ENCODE peak calls at places on chromosomes 12 and 14, in nine cellular contexts. One of them, this sample, is unnamed.

GRCh38 chr12:31897791-31898503 is 61.3 kb upstream of the RESF1 start:
- DNase-seq in esophagus muscularis mucosa: no peak
- DNase-seq in K562: peak; percentile 72
- DNase-seq in suprapubic skin: no peak
- DNase-seq in spleen: peak; percentile 75
- DNase-seq in sigmoid colon: no peak
- DNase-seq in breast epithelium: no peak
- DNase-seq in endothelial cell of umbilical vein: peak; percentile 53
- DNase-seq in stomach: peak; percentile 53
- DNase-seq in this sample: no peak

GRCh38 chr14:78835052-78835451 is 664.9 kb downstream of the NRXN3 start:
- DNase-seq in endothelial cell of umbilical vein: no peak
- DNase-seq in K562: no peak
- DNase-seq in sigmoid colon: no peak
- DNase-seq in suprapubic skin: no peak
- DNase-seq in breast epithelium: no peak
- DNase-seq in spleen: no peak
- DNase-seq in stomach: no peak
- DNase-seq in esophagus muscularis mucosa: no peak
- DNase-seq in this sample: no peak

GRCh38 chr12:113929312-113929989 is 36.7 kb downstream of the RBM19 start:
- DNase-seq in sigmoid colon: no peak
- DNase-seq in stomach: no peak
- DNase-seq in breast epithelium: no peak
- DNase-seq in esophagus muscularis mucosa: no peak
- DNase-seq in endothelial cell of umbilical vein: no peak
- DNase-seq in suprapubic skin: no peak
- DNase-seq in spleen: no peak
- DNase-seq in K562: no peak
- DNase-seq in this sample: no peak

GRCh38 chr12:15522574-15523187 is 200.4 kb downstream of the PTPRO start:
- DNase-seq in suprapubic skin: no peak
- DNase-seq in stomach: no peak
- DNase-seq in sigmoid colon: no peak
- DNase-seq in spleen: no peak
- DNase-seq in esophagus muscularis mucosa: no peak
- DNase-seq in breast epithelium: no peak
- DNase-seq in endothelial cell of umbilical vein: peak; percentile 54
- DNase-seq in K562: no peak
- DNase-seq in this sample: no peak

GRCh38 chr14:99441157-99441870 is 39.3 kb downstream of the SETD3 start:
- DNase-seq in breast epithelium: no peak
- DNase-seq in endothelial cell of umbilical vein: no peak
- DNase-seq in suprapubic skin: no peak
- DNase-seq in esophagus muscularis mucosa: no peak
- DNase-seq in spleen: no peak
- DNase-seq in stomach: no peak
- DNase-seq in K562: no peak
- DNase-seq in sigmoid colon: no peak
- DNase-seq in this sample: no peak

GRCh38 chr14:52703225-52703624 is 3.8 kb upstream of the PSMC6 start:
- DNase-seq in esophagus muscularis mucosa: no peak
- DNase-seq in breast epithelium: peak; percentile 77
- DNase-seq in stomach: peak; percentile 70
- DNase-seq in sigmoid colon: no peak
- DNase-seq in spleen: no peak
- DNase-seq in suprapubic skin: no peak
- DNase-seq in K562: no peak
- DNase-seq in endothelial cell of umbilical vein: peak; percentile 38
- DNase-seq in this sample: no peak

GRCh38 chr14:60106341-60106740 is 14.6 kb downstream of the PCNX4 start:
- DNase-seq in esophagus muscularis mucosa: no peak
- DNase-seq in stomach: no peak
- DNase-seq in spleen: no peak
- DNase-seq in endothelial cell of umbilical vein: no peak
- DNase-seq in K562: no peak
- DNase-seq in breast epithelium: no peak
- DNase-seq in sigmoid colon: no peak
- DNase-seq in suprapubic skin: no peak
- DNase-seq in this sample: no peak

GRCh38 chr14:52834440-52834842 is 43.0 kb upstream of the GNPNAT1 start:
- DNase-seq in endothelial cell of umbilical vein: peak; percentile 67
- DNase-seq in breast epithelium: no peak
- DNase-seq in stomach: no peak
- DNase-seq in K562: no peak
- DNase-seq in sigmoid colon: no peak
- DNase-seq in spleen: no peak
- DNase-seq in esophagus muscularis mucosa: no peak
- DNase-seq in suprapubic skin: no peak
- DNase-seq in this sample: no peak

GRCh38 chr12:21941522-21942376 is 523 bp upstream of the ABCC9 start:
- DNase-seq in stomach: no peak
- DNase-seq in sigmoid colon: peak; percentile 87
- DNase-seq in esophagus muscularis mucosa: no peak
- DNase-seq in spleen: peak; percentile 72
- DNase-seq in endothelial cell of umbilical vein: peak; percentile 20
- DNase-seq in suprapubic skin: peak; percentile 79
- DNase-seq in breast epithelium: no peak
- DNase-seq in K562: peak; percentile 6
- DNase-seq in this sample: no peak

GRCh38 chr12:77888611-77889010 is 57.9 kb downstream of the NAV3 start:
- DNase-seq in spleen: no peak
- DNase-seq in endothelial cell of umbilical vein: peak; percentile 97
- DNase-seq in stomach: no peak
- DNase-seq in breast epithelium: no peak
- DNase-seq in suprapubic skin: no peak
- DNase-seq in esophagus muscularis mucosa: no peak
- DNase-seq in sigmoid colon: no peak
- DNase-seq in K562: no peak
- DNase-seq in this sample: no peak

GRCh38 chr12:61546296-61546695 is 713.9 kb upstream of the USP15 start:
- DNase-seq in suprapubic skin: no peak
- DNase-seq in sigmoid colon: no peak
- DNase-seq in spleen: no peak
- DNase-seq in stomach: no peak
- DNase-seq in esophagus muscularis mucosa: no peak
- DNase-seq in K562: no peak
- DNase-seq in endothelial cell of umbilical vein: no peak
- DNase-seq in breast epithelium: no peak
- DNase-seq in this sample: no peak

GRCh38 chr14:21846227-21846885 is 172.7 kb upstream of the OR4E1 start:
- DNase-seq in esophagus muscularis mucosa: no peak
- DNase-seq in breast epithelium: no peak
- DNase-seq in K562: peak; percentile 14
- DNase-seq in sigmoid colon: no peak
- DNase-seq in endothelial cell of umbilical vein: peak; percentile 13
- DNase-seq in stomach: peak; percentile 40
- DNase-seq in suprapubic skin: no peak
- DNase-seq in spleen: peak; percentile 82
- DNase-seq in this sample: no peak

GRCh38 chr12:12423367-12423766 is 66.5 kb downstream of the BORCS5 start:
- DNase-seq in stomach: no peak
- DNase-seq in spleen: no peak
- DNase-seq in sigmoid colon: no peak
- DNase-seq in endothelial cell of umbilical vein: no peak
- DNase-seq in breast epithelium: no peak
- DNase-seq in suprapubic skin: no peak
- DNase-seq in K562: no peak
- DNase-seq in esophagus muscularis mucosa: no peak
- DNase-seq in this sample: no peak

GRCh38 chr12:120488057-120488660 is 7.8 kb upstream of the DYNLL1 start:
- DNase-seq in K562: peak; percentile 56
- DNase-seq in suprapubic skin: no peak
- DNase-seq in sigmoid colon: no peak
- DNase-seq in stomach: no peak
- DNase-seq in endothelial cell of umbilical vein: peak; percentile 55
- DNase-seq in breast epithelium: no peak
- DNase-seq in esophagus muscularis mucosa: no peak
- DNase-seq in spleen: no peak
- DNase-seq in this sample: no peak

GRCh38 chr12:53347905-53348304 is 11.8 kb upstream of the SP7 start:
- DNase-seq in endothelial cell of umbilical vein: no peak
- DNase-seq in spleen: no peak
- DNase-seq in stomach: no peak
- DNase-seq in sigmoid colon: no peak
- DNase-seq in suprapubic skin: no peak
- DNase-seq in esophagus muscularis mucosa: no peak
- DNase-seq in breast epithelium: no peak
- DNase-seq in K562: no peak
- DNase-seq in this sample: no peak

GRCh38 chr12:71216725-71217579 is 59.2 kb upstream of the TSPAN8 start:
- DNase-seq in spleen: no peak
- DNase-seq in endothelial cell of umbilical vein: peak; percentile 34
- DNase-seq in suprapubic skin: no peak
- DNase-seq in stomach: peak; percentile 38
- DNase-seq in esophagus muscularis mucosa: no peak
- DNase-seq in K562: peak; percentile 67
- DNase-seq in sigmoid colon: no peak
- DNase-seq in breast epithelium: no peak
- DNase-seq in this sample: no peak

GRCh38 chr14:95741051-95741490 is 27.1 kb upstream of the TCL1A start:
- DNase-seq in breast epithelium: peak; percentile 34
- DNase-seq in endothelial cell of umbilical vein: no peak
- DNase-seq in K562: no peak
- DNase-seq in spleen: no peak
- DNase-seq in suprapubic skin: no peak
- DNase-seq in sigmoid colon: no peak
- DNase-seq in stomach: no peak
- DNase-seq in esophagus muscularis mucosa: peak; percentile 81
- DNase-seq in this sample: no peak
- TF ChIP-seq POLR2AphosphoS5 in breast epithelium: no peak
- TF ChIP-seq POLR2AphosphoS5 in endothelial cell of umbilical vein: no peak
- TF ChIP-seq POLR2AphosphoS5 in K562: no peak
- TF ChIP-seq POLR2AphosphoS5 in spleen: no peak
- TF ChIP-seq POLR2AphosphoS5 in suprapubic skin: no peak
- TF ChIP-seq POLR2AphosphoS5 in sigmoid colon: no peak
- TF ChIP-seq POLR2AphosphoS5 in stomach: no peak
- TF ChIP-seq POLR2AphosphoS5 in esophagus muscularis mucosa: no peak
- TF ChIP-seq POLR2AphosphoS5 in this sample: no peak

GRCh38 chr12:48389409-48389808 is 38.7 kb upstream of the ZNF641 start:
- DNase-seq in esophagus muscularis mucosa: no peak
- DNase-seq in spleen: no peak
- DNase-seq in sigmoid colon: no peak
- DNase-seq in suprapubic skin: no peak
- DNase-seq in endothelial cell of umbilical vein: no peak
- DNase-seq in K562: no peak
- DNase-seq in breast epithelium: no peak
- DNase-seq in stomach: no peak
- DNase-seq in this sample: no peak
- TF ChIP-seq POLR2A in esophagus muscularis mucosa: no peak
- TF ChIP-seq POLR2A in spleen: no peak
- TF ChIP-seq POLR2A in sigmoid colon: no peak
- TF ChIP-seq POLR2A in suprapubic skin: no peak
- TF ChIP-seq POLR2A in endothelial cell of umbilical vein: no peak
- TF ChIP-seq POLR2A in K562: no peak
- TF ChIP-seq POLR2A in breast epithelium: no peak
- TF ChIP-seq POLR2A in stomach: no peak
- TF ChIP-seq POLR2A in this sample: no peak

GRCh38 chr14:54651649-54652048 is 84.7 kb downstream of the SAMD4A start:
- DNase-seq in spleen: no peak
- DNase-seq in esophagus muscularis mucosa: no peak
- DNase-seq in breast epithelium: no peak
- DNase-seq in stomach: no peak
- DNase-seq in K562: no peak
- DNase-seq in suprapubic skin: no peak
- DNase-seq in endothelial cell of umbilical vein: no peak
- DNase-seq in sigmoid colon: no peak
- DNase-seq in this sample: no peak

GRCh38 chr14:54653764-54654469 is 87.0 kb downstream of the SAMD4A start:
- DNase-seq in spleen: peak; percentile 75
- DNase-seq in K562: no peak
- DNase-seq in endothelial cell of umbilical vein: peak; percentile 99
- DNase-seq in esophagus muscularis mucosa: no peak
- DNase-seq in sigmoid colon: peak; percentile 70
- DNase-seq in suprapubic skin: no peak
- DNase-seq in breast epithelium: no peak
- DNase-seq in stomach: no peak
- DNase-seq in this sample: no peak

GRCh38 chr14:54652890-54653201 is 85.9 kb downstream of the SAMD4A start:
- DNase-seq in endothelial cell of umbilical vein: no peak
- DNase-seq in esophagus muscularis mucosa: no peak
- DNase-seq in sigmoid colon: no peak
- DNase-seq in breast epithelium: no peak
- DNase-seq in stomach: no peak
- DNase-seq in spleen: no peak
- DNase-seq in suprapubic skin: no peak
- DNase-seq in K562: no peak
- DNase-seq in this sample: no peak

GRCh38 chr14:54651018-54651351 is 84.1 kb downstream of the SAMD4A start:
- DNase-seq in endothelial cell of umbilical vein: peak; percentile 41
- DNase-seq in stomach: no peak
- DNase-seq in sigmoid colon: no peak
- DNase-seq in suprapubic skin: no peak
- DNase-seq in esophagus muscularis mucosa: no peak
- DNase-seq in spleen: no peak
- DNase-seq in breast epithelium: no peak
- DNase-seq in K562: no peak
- DNase-seq in this sample: no peak

GRCh38 chr14:54652188-54652889 is 85.4 kb downstream of the SAMD4A start:
- DNase-seq in suprapubic skin: peak; percentile 91
- DNase-seq in spleen: no peak
- DNase-seq in K562: no peak
- DNase-seq in esophagus muscularis mucosa: peak; percentile 94
- DNase-seq in breast epithelium: peak; percentile 91
- DNase-seq in sigmoid colon: peak; percentile 97
- DNase-seq in stomach: peak; percentile 74
- DNase-seq in endothelial cell of umbilical vein: peak; percentile 96
- DNase-seq in this sample: no peak
- TF ChIP-seq POLR2AphosphoS5 in suprapubic skin: peak; percentile 89
- TF ChIP-seq POLR2AphosphoS5 in spleen: no peak
- TF ChIP-seq POLR2AphosphoS5 in K562: no peak
- TF ChIP-seq POLR2AphosphoS5 in esophagus muscularis mucosa: peak; percentile 93
- TF ChIP-seq POLR2AphosphoS5 in breast epithelium: peak; percentile 80
- TF ChIP-seq POLR2AphosphoS5 in sigmoid colon: peak; percentile 90
- TF ChIP-seq POLR2AphosphoS5 in stomach: peak; percentile 92
- TF ChIP-seq POLR2AphosphoS5 in endothelial cell of umbilical vein: peak; percentile 88
- TF ChIP-seq POLR2AphosphoS5 in this sample: no peak

DNA sequence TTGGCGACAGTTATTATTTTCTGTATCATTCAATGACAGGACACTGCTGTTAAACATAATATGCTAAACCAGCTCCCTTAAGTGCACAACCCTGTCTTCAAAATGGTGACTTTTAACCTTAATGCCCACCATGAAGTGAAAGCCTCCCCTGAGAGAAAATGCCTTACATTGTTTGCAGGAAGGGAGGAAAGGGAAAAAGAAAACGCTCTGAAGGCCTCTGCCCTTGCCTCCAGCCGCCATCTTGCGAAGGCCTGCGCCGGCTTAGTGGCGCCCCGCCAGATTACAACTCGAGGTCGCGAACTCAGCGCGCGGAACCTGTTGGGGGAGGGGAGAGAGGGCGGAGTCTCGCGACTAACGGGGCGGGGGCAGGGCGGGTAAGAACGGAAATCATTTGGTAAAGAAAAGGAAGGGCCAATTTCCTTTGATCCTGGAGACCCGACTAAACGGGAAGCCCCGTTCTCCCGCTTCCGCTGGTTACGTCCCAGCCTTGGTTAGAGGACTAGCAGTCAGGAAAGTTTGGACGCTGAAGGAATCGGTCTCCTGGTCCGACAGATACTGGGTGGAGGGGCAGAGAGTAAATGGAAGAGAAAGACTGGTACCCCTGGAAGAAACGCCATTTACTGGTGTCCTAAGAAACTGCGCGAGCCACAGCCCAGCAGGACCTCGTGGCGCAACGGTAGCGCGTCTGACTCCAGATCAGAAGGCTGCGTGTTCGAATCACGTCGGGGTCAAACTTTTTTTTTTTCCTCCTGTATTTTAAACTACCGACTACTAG is 11.6 kb upstream of the TMPO start:
- DNase-seq in esophagus muscularis mucosa: peak; percentile 99
- DNase-seq in breast epithelium: peak; percentile 87
- DNase-seq in spleen: peak; percentile 98
- DNase-seq in endothelial cell of umbilical vein: peak; percentile 95
- DNase-seq in K562: peak; percentile 88
- DNase-seq in stomach: peak; percentile 93
- DNase-seq in suprapubic skin: peak; percentile 96
- DNase-seq in sigmoid colon: peak; percentile 97
- DNase-seq in this sample: peak; percentile 61
- TF ChIP-seq POLR2A in esophagus muscularis mucosa: no peak
- TF ChIP-seq POLR2A in breast epithelium: no peak
- TF ChIP-seq POLR2A in spleen: peak; percentile 31
- TF ChIP-seq POLR2A in endothelial cell of umbilical vein: peak; percentile 45
- TF ChIP-seq POLR2A in K562: peak; percentile 81
- TF ChIP-seq POLR2A in stomach: no peak
- TF ChIP-seq POLR2A in suprapubic skin: no peak
- TF ChIP-seq POLR2A in sigmoid colon: peak; percentile 41
- TF ChIP-seq POLR2A in this sample: peak; percentile 67

This sample was measured in GM12892.